ENCODE peak calls at places on chromosomes 4 and X, in seven cellular contexts. L is CD8-positive, alpha-beta T cell; A is breast epithelium; Y is endodermal cell; E is MM.1S; P is brain microvascular endothelial cell; M is upper lobe of right lung. S is an unnamed sample. For H3K36me3, the result is how much of the 10 kb centered on the place peaks cover.

GRCh38 chr4:150149381-150149780 is 71.1 kb downstream of the DCLK2 start:
- DNase-seq in L (no peak), A (no peak), Y (no peak), E (no peak), P (no peak), M (no peak), S (no peak)

GRCh38 chrX:104335765-104336164 is 81.0 kb upstream of the ESX1 start:
- DNase-seq in L (no peak), A (no peak), Y (no peak), E (no peak), P (peak), M (no peak), S (no peak)

GRCh38 chr4:121827851-121828250 is 4.2 kb upstream of the CCNA2 start:
- DNase-seq in L (no peak), A (no peak), Y (no peak), E (no peak), P (no peak), M (no peak), S (no peak)

GRCh38 chr4:121709766-121710405 is 13.1 kb upstream of the ANXA5 start:
- DNase-seq in L (no peak), A (no peak), Y (no peak), E (no peak), P (no peak), M (no peak), S (no peak)

GRCh38 chrX:1945879-1946278 is 331.0 kb downstream of the ASMT start:
- DNase-seq in L (no peak), A (no peak), Y (no peak), E (no peak), P (no peak), M (no peak), S (no peak)

GRCh38 chrX:42096262-42096939 is 173.0 kb upstream of the CASK start:
- DNase-seq in L (no peak), A (no peak), Y (no peak), E (no peak), P (peak), M (peak), S (no peak)

GRCh38 chr4:88097301-88097700 is 61.1 kb downstream of the ABCG2 start:
- DNase-seq in L (no peak), A (no peak), Y (no peak), E (no peak), P (no peak), M (no peak), S (no peak)

GRCh38 chr4:175805863-175806262 is 6.2 kb downstream of the GPM6A start:
- DNase-seq in L (no peak), A (no peak), Y (no peak), E (no peak), P (no peak), M (no peak), S (no peak)

GRCh38 chrX:110228453-110228852 is 89.4 kb downstream of the AMMECR1 start:
- DNase-seq in L (no peak), A (no peak), Y (no peak), E (no peak), P (no peak), M (no peak), S (no peak)

GRCh38 chr4:25441519-25442117 is 64.6 kb downstream of the ANAPC4 start:
- DNase-seq in L (no peak), A (peak), Y (peak), E (peak), P (peak), M (peak), S (peak)

GRCh38 chrX:113305496-113305895 is 464.9 kb upstream of the AMOT start:
- DNase-seq in L (no peak), A (no peak), Y (no peak), E (no peak), P (no peak), M (no peak), S (no peak)

GRCh38 chrX:20382518-20383291 is 116.0 kb upstream of the RPS6KA3 start:
- DNase-seq in L (peak), A (no peak), Y (no peak), E (no peak), P (no peak), M (no peak), S (no peak)

GRCh38 chr4:82216231-82216630 is 157.6 kb downstream of the HNRNPD start:
- DNase-seq in L (no peak), A (no peak), Y (no peak), E (no peak), P (no peak), M (no peak), S (no peak)

GRCh38 chrX:78119521-78120227 is 15.6 kb downstream of the PGK1 start:
- DNase-seq in L (no peak), A (no peak), Y (no peak), E (no peak), P (no peak), M (no peak), S (no peak)

DNA sequence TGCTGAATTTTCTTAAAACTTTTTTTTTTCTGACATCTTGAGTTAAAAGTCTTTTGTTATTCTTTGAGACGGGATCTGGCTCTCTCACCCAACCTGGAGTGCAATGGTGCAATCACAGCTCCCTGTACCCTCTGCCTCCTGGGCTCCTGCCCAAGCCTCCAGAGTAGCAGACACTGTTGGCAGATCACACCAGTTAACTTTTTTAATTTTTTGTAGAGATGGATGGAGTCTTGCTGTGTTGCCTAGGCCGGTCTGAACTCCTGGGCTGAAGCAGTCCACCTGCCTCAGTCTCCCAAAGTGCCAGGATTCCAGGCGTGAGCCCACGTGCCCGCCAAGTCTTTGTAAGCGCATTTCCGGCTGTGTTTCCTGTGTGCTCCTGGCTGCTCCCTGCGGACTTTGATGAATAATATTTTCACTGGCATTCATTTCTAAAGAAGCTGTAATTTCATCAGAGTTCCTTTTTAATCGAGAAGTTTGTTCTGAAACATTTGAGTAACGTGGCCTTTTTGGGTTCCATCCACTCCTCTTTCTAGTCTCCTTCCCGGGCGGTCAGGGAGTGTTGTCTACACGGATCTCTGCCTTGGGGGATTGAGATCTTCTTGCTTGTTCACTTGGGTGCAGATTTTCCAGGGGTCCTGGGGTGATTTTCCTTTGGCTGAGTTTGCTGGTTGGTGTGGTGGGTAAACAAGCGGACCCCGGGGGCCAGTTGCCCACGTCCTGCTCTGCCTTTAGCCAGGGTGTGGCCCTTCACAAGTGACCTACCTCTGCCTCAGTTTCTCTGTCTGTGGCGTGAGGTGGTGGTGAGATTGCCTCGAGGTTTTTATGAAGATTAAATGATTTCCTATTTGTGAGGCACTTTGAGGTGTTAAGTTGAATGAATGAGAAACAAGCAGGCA is 44.4 kb downstream of the PCGF3 start:
- DNase-seq in L (no peak), A (no peak), Y (no peak), E (no peak), P (peak), M (no peak), S (no peak)
- H3K36me3 ChIP-seq in L (under half), A (under half), Y (under half), E (under half), P (under half), M (under half), S (under half)

GRCh38 chr4:153327247-153327646 is 17.2 kb upstream of the MND1 start:
- DNase-seq in L (no peak), A (no peak), Y (no peak), E (no peak), P (no peak), M (no peak), S (no peak)
- H3K36me3 ChIP-seq in L (under half), A (under half), Y (half or more), E (under half), P (under half), M (under half), S (half or more)

GRCh38 chr4:152193059-152193458 is 342.8 kb downstream of the FBXW7 start:
- DNase-seq in L (no peak), A (no peak), Y (no peak), E (no peak), P (peak), M (no peak), S (no peak)
- H3K36me3 ChIP-seq in L (under half), A (under half), Y (under half), E (under half), P (under half), M (under half), S (under half)

GRCh38 chr4:859496-859895 is 33.6 kb upstream of the CPLX1 start:
- DNase-seq in L (no peak), A (no peak), Y (no peak), E (no peak), P (no peak), M (peak), S (no peak)
- H3K36me3 ChIP-seq in L (under half), A (under half), Y (under half), E (under half), P (half or more), M (half or more), S (under half)

GRCh38 chrX:475926-476723 is 89.4 kb upstream of the PPP2R3B start:
- DNase-seq in L (no peak), A (no peak), Y (peak), E (no peak), P (peak), M (no peak), S (no peak)
- H3K36me3 ChIP-seq in L (under half), A (under half), Y (under half), E (under half), P (under half), M (under half), S (under half)

GRCh38 chr4:108649863-108650211 is 562 bp upstream of the OSTC start:
- DNase-seq in L (no peak), A (no peak), Y (no peak), E (no peak), P (no peak), M (no peak), S (no peak)
- H3K36me3 ChIP-seq in L (under half), A (under half), Y (under half), E (under half), P (under half), M (under half), S (under half)

S was measured in Peyer's patch.